ENCODE peak calls at places on chromosomes 11 and 22, in ten cellular contexts. I is left ventricle myocardium inferior, E is lower leg skin, Y is IMR-90, U is neural progenitor cell, B is colonic mucosa, M is sigmoid colon, S is fibroblast of mammary gland, Z is stomach, D is Calu3. G is an unnamed sample.

GRCh38 chr22:19110064-19110458 is 12.2 kb downstream of the DGCR2 start:
- DNase-seq in I (no peak), E (no peak), Y (no peak), U (peak; percentile 53), B (no peak), M (no peak), S (no peak), Z (no peak), D (no peak), G (no peak)

GRCh38 chr11:58471892-58472291 is 29.9 kb upstream of the OR5B12 start:
- DNase-seq in I (no peak), E (no peak), Y (no peak), U (no peak), B (no peak), M (no peak), S (no peak), Z (no peak), D (no peak), G (no peak)

GRCh38 chr11:75264971-75265370 is 24.4 kb downstream of the TPBGL start:
- DNase-seq in I (no peak), E (peak; percentile 79), Y (no peak), U (no peak), B (no peak), M (peak; percentile 58), S (no peak), Z (no peak), D (no peak), G (no peak)

GRCh38 chr11:29343465-29344333 is 673.1 kb downstream of the KCNA4 start:
- DNase-seq in I (peak; percentile 32), E (no peak), Y (peak; percentile 34), U (peak; percentile 73), B (peak; percentile 40), M (no peak), S (peak; percentile 56), Z (peak; percentile 62), D (peak; percentile 78), G (peak; percentile 63)

GRCh38 chr11:98155696-98156095 is 865.1 kb upstream of the CNTN5 start:
- DNase-seq in I (no peak), E (no peak), Y (no peak), U (no peak), B (no peak), M (no peak), S (no peak), Z (no peak), D (no peak), G (peak; percentile 22)

GRCh38 chr11:108135845-108136599 is 14.7 kb downstream of the ACAT1 start:
- DNase-seq in I (no peak), E (no peak), Y (peak; percentile 10), U (no peak), B (no peak), M (no peak), S (peak; percentile 34), Z (no peak), D (no peak), G (peak; percentile 17)

GRCh38 chr11:131624526-131624925 is 254.1 kb downstream of the NTM start:
- DNase-seq in I (no peak), E (no peak), Y (peak; percentile 2), U (no peak), B (no peak), M (no peak), S (peak; percentile 6), Z (no peak), D (no peak), G (no peak)

GRCh38 chr22:46171940-46172339 is 21.6 kb downstream of the PPARA start:
- DNase-seq in I (no peak), E (peak; percentile 84), Y (peak; percentile 74), U (no peak), B (peak; percentile 77), M (no peak), S (peak; percentile 87), Z (no peak), D (no peak), G (peak; percentile 91)

GRCh38 chr22:28032896-28033295 is 113.8 kb upstream of the PITPNB start:
- DNase-seq in I (no peak), E (no peak), Y (no peak), U (no peak), B (peak; percentile 6), M (no peak), S (no peak), Z (no peak), D (no peak), G (no peak)

GRCh38 chr11:66388746-66389386 is 17.3 kb upstream of the SLC29A2 start:
- DNase-seq in I (peak; percentile 53), E (peak; percentile 90), Y (peak; percentile 73), U (peak; percentile 86), B (peak; percentile 83), M (peak; percentile 79), S (peak; percentile 74), Z (peak; percentile 90), D (peak; percentile 80), G (peak; percentile 86)

GRCh38 chr11:78560066-78560597 is 14.5 kb downstream of the NARS2 start:
- DNase-seq in I (no peak), E (no peak), Y (no peak), U (no peak), B (no peak), M (no peak), S (no peak), Z (no peak), D (no peak), G (no peak)

GRCh38 chr11:9643751-9644150 is 20.1 kb upstream of the SWAP70 start:
- DNase-seq in I (no peak), E (no peak), Y (no peak), U (no peak), B (no peak), M (no peak), S (no peak), Z (no peak), D (no peak), G (no peak)

GRCh38 chr22:24507742-24508141 is 12.6 kb downstream of the UPB1 start:
- DNase-seq in I (no peak), E (no peak), Y (no peak), U (peak; percentile 69), B (no peak), M (no peak), S (no peak), Z (no peak), D (no peak), G (no peak)
- TF ChIP-seq CTCF in I (no peak), E (no peak), Y (no peak), U (peak; percentile 47), B (no peak), M (no peak), S (no peak), Z (no peak), D (no peak), G (no peak)

DNA sequence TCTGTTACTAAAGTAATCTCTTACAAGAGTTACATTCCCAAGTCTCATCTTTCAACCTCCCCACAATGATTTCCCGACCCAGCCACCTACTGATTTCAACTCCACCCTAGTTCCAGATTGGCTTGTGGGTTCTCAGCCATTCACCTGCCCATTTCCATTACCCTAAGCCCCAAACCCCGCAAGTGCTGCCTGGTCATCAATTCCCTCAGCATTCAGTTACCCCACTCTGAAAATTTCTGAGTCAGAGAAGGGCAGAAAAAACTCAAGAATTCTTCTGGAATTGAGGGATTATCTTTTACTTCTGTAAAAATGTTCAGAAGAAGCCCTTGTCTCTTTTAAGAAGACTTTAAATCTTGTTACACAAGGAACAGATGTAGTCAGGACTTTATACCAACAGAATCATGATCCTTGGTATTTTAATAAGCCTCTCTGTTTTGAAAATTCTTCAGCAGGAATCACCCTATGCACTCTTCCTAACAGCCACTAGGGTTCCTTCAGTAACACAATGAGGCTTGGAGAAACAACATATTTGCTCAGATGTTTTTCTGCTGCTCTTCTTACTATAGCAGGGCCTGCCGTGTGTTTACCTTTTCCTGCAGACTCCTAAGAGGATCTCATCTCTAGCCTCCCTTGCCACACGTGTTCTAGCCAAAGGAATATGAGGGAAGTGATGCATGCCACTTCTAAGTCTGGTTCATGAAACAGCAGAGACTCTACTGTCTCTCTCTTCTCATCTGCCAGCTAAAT is 29.2 kb upstream of the PAMR1 start:
- DNase-seq in I (no peak), E (no peak), Y (peak; percentile 71), U (no peak), B (no peak), M (no peak), S (no peak), Z (no peak), D (no peak), G (no peak)
- TF ChIP-seq CTCF in I (peak; percentile 27), E (no peak), Y (peak; percentile 49), U (peak; percentile 47), B (no peak), M (no peak), S (peak; percentile 53), Z (no peak), D (no peak), G (no peak)

DNA sequence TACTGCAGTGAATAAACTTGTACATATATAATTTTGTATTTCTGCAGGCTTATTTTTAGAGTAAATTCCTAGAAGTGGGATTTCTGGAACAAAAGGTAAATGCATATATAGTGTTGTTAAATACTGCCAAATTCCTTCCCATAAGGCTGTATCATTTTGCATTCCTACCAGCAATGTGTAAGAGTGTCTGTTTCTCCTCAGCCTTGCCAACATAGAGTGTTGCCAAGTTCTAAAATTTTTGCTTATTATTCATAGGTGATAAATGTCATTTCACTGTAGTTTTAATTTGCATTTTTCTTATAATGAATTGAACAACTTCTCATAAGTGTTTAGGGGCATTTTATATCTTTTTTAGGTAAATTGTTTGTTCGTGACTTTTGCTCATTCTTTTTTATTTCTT is 174.2 kb upstream of the ZBED5 start:
- DNase-seq in I (no peak), E (no peak), Y (no peak), U (no peak), B (no peak), M (no peak), S (no peak), Z (no peak), D (no peak), G (no peak)
- TF ChIP-seq CTCF in I (no peak), E (no peak), Y (no peak), U (no peak), B (no peak), M (no peak), S (no peak), Z (no peak), D (no peak), G (no peak)

GRCh38 chr22:48259991-48260670 is 1497.7 kb downstream of the TBC1D22A start:
- DNase-seq in I (no peak), E (peak; percentile 17), Y (no peak), U (no peak), B (no peak), M (no peak), S (no peak), Z (no peak), D (no peak), G (no peak)

GRCh38 chr22:48261048-48261621 is 1498.7 kb downstream of the TBC1D22A start:
- DNase-seq in I (no peak), E (no peak), Y (no peak), U (no peak), B (no peak), M (no peak), S (no peak), Z (no peak), D (no peak), G (no peak)

GRCh38 chr22:48262596-48263430 is 1500.4 kb downstream of the TBC1D22A start:
- DNase-seq in I (no peak), E (peak; percentile 59), Y (no peak), U (no peak), B (no peak), M (no peak), S (no peak), Z (no peak), D (no peak), G (no peak)

GRCh38 chr22:48263431-48263765 is 1500.9 kb downstream of the TBC1D22A start:
- DNase-seq in I (no peak), E (peak; percentile 34), Y (no peak), U (no peak), B (no peak), M (no peak), S (no peak), Z (no peak), D (no peak), G (no peak)

GRCh38 chr22:48261706-48262105 is 1499.3 kb downstream of the TBC1D22A start:
- DNase-seq in I (no peak), E (peak; percentile 46), Y (no peak), U (no peak), B (no peak), M (no peak), S (no peak), Z (no peak), D (no peak), G (no peak)
- TF ChIP-seq CTCF in I (no peak), E (no peak), Y (no peak), U (no peak), B (no peak), M (no peak), S (no peak), Z (no peak), D (no peak), G (no peak)